ENCODE peak calls at places on chromosomes 11 and 22, in eight cellular contexts. Y is astrocyte, K is IMR-90, M is MM.1S, D is neuronal stem cell, U is DND-41, V is K562, C is NT2/D1. O is an unnamed sample.
A peak's percentile ranks its signal among the peaks of the same experiment; 100 is the strongest.

GRCh38 chr11:128550967-128551522 is 36.3 kb downstream of the ETS1 start:
- DNase-seq in D (no peak), V (no peak), K (no peak), M (no peak), U (no peak), Y (no peak), C (no peak), O (no peak)

GRCh38 chr22:46165975-46166374 is 15.6 kb downstream of the PPARA start:
- DNase-seq in V (no peak), D (no peak), M (no peak), K (peak; percentile 32), U (no peak), Y (no peak), C (no peak), O (no peak)

GRCh38 chr11:25615076-25615475 is 716.9 kb upstream of the ANO3 start:
- DNase-seq in D (no peak), Y (no peak), C (no peak), V (no peak), K (no peak), U (no peak), M (no peak), O (no peak)

GRCh38 chr11:69300124-69301032 is 6.4 kb downstream of the MYEOV start:
- DNase-seq in K (peak; percentile 61), C (no peak), D (no peak), Y (no peak), U (no peak), M (no peak), V (peak; percentile 39), O (no peak)

GRCh38 chr11:5524756-5525155 is 8.3 kb upstream of the UBQLNL start:
- DNase-seq in M (no peak), U (no peak), K (no peak), V (no peak), Y (no peak), D (no peak), C (no peak), O (no peak)

GRCh38 chr11:1217151-1217550 is 5.7 kb upstream of the MUC5B start:
- DNase-seq in M (no peak), C (no peak), Y (no peak), K (no peak), D (no peak), U (no peak), V (no peak), O (peak; percentile 22)

GRCh38 chr11:128933481-128934178 is 9.0 kb downstream of the TP53AIP1 start:
- DNase-seq in U (no peak), M (no peak), V (no peak), C (no peak), K (no peak), D (no peak), Y (no peak), O (no peak)

GRCh38 chr11:111378773-111379499 is at the start of gene POU2AF1:
- DNase-seq in D (no peak), V (no peak), M (peak; percentile 90), C (no peak), Y (peak; percentile 59), U (peak; percentile 89), K (peak; percentile 43), O (no peak)

GRCh38 chr22:24205438-24206189 is 24.3 kb downstream of the SUSD2 start:
- DNase-seq in M (peak; percentile 84), D (no peak), U (no peak), V (no peak), Y (no peak), K (no peak), C (no peak), O (no peak)

GRCh38 chr11:10349281-10349665 is 44.4 kb downstream of the ADM start:
- DNase-seq in M (no peak), D (no peak), V (no peak), C (no peak), Y (no peak), K (no peak), U (no peak), O (no peak)

GRCh38 chr11:10351435-10351767 is 46.5 kb downstream of the ADM start:
- DNase-seq in D (no peak), C (no peak), M (no peak), V (peak; percentile 14), Y (no peak), U (no peak), K (no peak), O (no peak)

GRCh38 chr11:10350341-10350740 is 45.5 kb downstream of the ADM start:
- DNase-seq in K (peak; percentile 86), M (no peak), V (no peak), Y (peak; percentile 85), D (no peak), U (no peak), C (peak; percentile 80), O (peak; percentile 86)

GRCh38 chr11:10349806-10350205 is 44.9 kb downstream of the ADM start:
- DNase-seq in U (no peak), C (no peak), V (no peak), K (no peak), M (no peak), Y (no peak), D (no peak), O (no peak)

DNA sequence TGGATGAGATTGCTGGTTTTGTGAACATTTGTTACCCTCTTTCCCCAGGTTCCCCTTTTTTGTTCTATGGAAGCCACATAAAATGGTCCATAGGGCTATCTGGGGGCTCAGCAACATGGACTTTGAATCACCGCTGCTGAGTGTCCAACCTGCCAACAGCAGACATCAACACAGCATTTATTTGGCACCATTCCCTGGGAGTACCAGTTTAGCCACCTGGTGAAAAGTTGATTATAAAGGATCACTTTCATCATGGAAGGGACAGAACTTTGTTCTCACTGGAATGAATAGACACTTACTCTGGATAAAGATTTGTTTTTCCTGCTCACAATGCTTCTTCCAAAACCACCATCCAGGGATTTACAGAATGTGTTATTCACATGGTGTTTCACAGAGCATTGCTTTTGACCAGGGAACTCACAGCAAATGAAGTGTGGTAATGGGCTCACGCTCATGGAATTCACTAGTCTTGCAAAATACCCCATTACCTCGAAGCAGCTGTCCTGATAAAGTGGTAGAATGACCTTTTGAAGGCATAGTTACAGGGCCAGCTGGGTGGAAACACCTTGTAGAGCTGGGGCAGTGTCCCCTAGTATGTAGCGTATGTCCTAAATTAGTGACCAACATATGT is 43.9 kb downstream of the ADM start:
- DNase-seq in Y (peak; percentile 83), M (no peak), K (peak; percentile 84), D (no peak), C (no peak), U (no peak), V (no peak), O (no peak)
- H3K9ac ChIP-seq in Y (no peak overlapping the region), M (no peak overlapping the region), K (no peak overlapping the region), D (no peak overlapping the region), C (no peak overlapping the region), U (no peak overlapping the region), V (no peak overlapping the region), O (no peak overlapping the region)

DNA sequence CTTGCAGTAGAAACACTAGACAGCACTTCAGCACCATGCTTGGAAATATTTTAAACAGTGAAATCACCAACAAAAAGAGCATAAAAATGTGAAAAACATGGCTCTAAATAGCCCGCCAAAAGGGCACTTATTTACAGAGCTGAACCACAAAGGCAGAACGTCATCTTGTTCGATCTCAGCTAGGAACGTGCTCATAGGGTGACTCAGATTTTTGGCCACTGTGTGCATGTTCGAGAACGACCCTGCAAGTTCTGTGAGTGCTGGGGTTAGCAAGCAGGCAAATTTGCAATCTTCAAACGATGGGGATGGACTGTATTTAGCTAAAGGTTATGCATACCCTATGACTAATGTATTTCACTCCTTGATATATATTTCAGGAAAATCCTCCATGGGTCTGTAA is 30.6 kb downstream of the OR2AT4 start:
- DNase-seq in V (no peak), D (no peak), Y (peak; percentile 34), U (no peak), K (peak; percentile 38), C (no peak), M (no peak), O (no peak)
- H3K9ac ChIP-seq in V (no peak overlapping the region), D (no peak overlapping the region), Y (no peak overlapping the region), U (no peak overlapping the region), K (no peak overlapping the region), C (no peak overlapping the region), M (no peak overlapping the region), O (no peak overlapping the region)

GRCh38 chr11:108115495-108116140 is 5.7 kb upstream of the ACAT1 start:
- DNase-seq in U (no peak), K (peak; percentile 89), D (peak; percentile 26), M (no peak), V (no peak), Y (peak; percentile 80), C (no peak), O (peak; percentile 55)
- H3K9ac ChIP-seq in U (no peak overlapping the region), K (no peak overlapping the region), D (no peak overlapping the region), M (no peak overlapping the region), V (no peak overlapping the region), Y (peak overlapping the region; percentile 20), C (no peak overlapping the region), O (no peak overlapping the region)

GRCh38 chr11:27472398-27473016 is at the start of gene LGR4:
- DNase-seq in Y (peak; percentile 96), M (peak; percentile 82), K (peak; percentile 90), U (no peak), C (peak; percentile 95), V (peak; percentile 94), D (peak; percentile 96), O (peak; percentile 99)
- H3K9ac ChIP-seq in Y (peak within 1 kb of the TSS; percentile 89), M (peak within 1 kb of the TSS; percentile 23), K (peak within 1 kb of the TSS; percentile 64), U (no peak within 1 kb of the TSS), C (peak within 1 kb of the TSS; percentile 95), V (peak within 1 kb of the TSS; percentile 95), D (peak within 1 kb of the TSS; percentile 94), O (peak within 1 kb of the TSS; percentile 77)

O was measured in endodermal cell.